ENCODE peak calls at places on chromosomes 1 and 21, in ten cellular contexts. One of them, this sample, is unnamed.

GRCh38 chr1:65939636-65940035 is 146.9 kb downstream of the PDE4B start:
- DNase-seq in activated T-cell treated with anti-CD3 and anti-CD28 coated beads for 1 hour: no peak
- DNase-seq in right cardiac atrium: no peak
- DNase-seq in LHCN-M2: no peak
- DNase-seq in NCI-H2171: no peak
- DNase-seq in kidney glomerular epithelial cell: no peak
- DNase-seq in EH: no peak
- DNase-seq in LoVo: no peak
- DNase-seq in SK-N-DZ: no peak
- DNase-seq in HTR-8/SVneo: no peak
- DNase-seq in this sample: no peak

GRCh38 chr1:115138973-115139372 is 49.7 kb upstream of the TSPAN2 start:
- DNase-seq in activated T-cell treated with anti-CD3 and anti-CD28 coated beads for 1 hour: peak; percentile 50
- DNase-seq in right cardiac atrium: peak; percentile 97
- DNase-seq in kidney glomerular epithelial cell: peak; percentile 82
- DNase-seq in SK-N-DZ: peak; percentile 66
- DNase-seq in HTR-8/SVneo: peak; percentile 56
- DNase-seq in EH: peak; percentile 93
- DNase-seq in NCI-H2171: peak; percentile 76
- DNase-seq in LHCN-M2: peak; percentile 85
- DNase-seq in LoVo: peak; percentile 87
- DNase-seq in this sample: peak; percentile 84

GRCh38 chr1:17419626-17420328 is 19.7 kb downstream of the RCC2 start:
- DNase-seq in kidney glomerular epithelial cell: peak; percentile 6
- DNase-seq in SK-N-DZ: peak; percentile 52
- DNase-seq in right cardiac atrium: peak; percentile 91
- DNase-seq in HTR-8/SVneo: peak; percentile 65
- DNase-seq in activated T-cell treated with anti-CD3 and anti-CD28 coated beads for 1 hour: peak; percentile 63
- DNase-seq in EH: peak; percentile 59
- DNase-seq in LHCN-M2: peak; percentile 25
- DNase-seq in NCI-H2171: peak; percentile 55
- DNase-seq in LoVo: peak; percentile 5
- DNase-seq in this sample: peak; percentile 89

GRCh38 chr1:161946071-161946987 is 77.3 kb downstream of the OLFML2B start:
- DNase-seq in HTR-8/SVneo: no peak
- DNase-seq in kidney glomerular epithelial cell: no peak
- DNase-seq in NCI-H2171: no peak
- DNase-seq in EH: peak; percentile 97
- DNase-seq in LHCN-M2: peak; percentile 81
- DNase-seq in activated T-cell treated with anti-CD3 and anti-CD28 coated beads for 1 hour: no peak
- DNase-seq in right cardiac atrium: no peak
- DNase-seq in LoVo: no peak
- DNase-seq in SK-N-DZ: no peak
- DNase-seq in this sample: no peak

GRCh38 chr1:183180634-183181056 is 5.4 kb upstream of the LAMC2 start:
- DNase-seq in HTR-8/SVneo: peak; percentile 38
- DNase-seq in LHCN-M2: peak; percentile 90
- DNase-seq in LoVo: no peak
- DNase-seq in right cardiac atrium: peak; percentile 75
- DNase-seq in kidney glomerular epithelial cell: peak; percentile 87
- DNase-seq in activated T-cell treated with anti-CD3 and anti-CD28 coated beads for 1 hour: no peak
- DNase-seq in EH: peak; percentile 67
- DNase-seq in NCI-H2171: no peak
- DNase-seq in SK-N-DZ: no peak
- DNase-seq in this sample: no peak

GRCh38 chr1:64996541-64997257 is 30.4 kb upstream of the JAK1 start:
- DNase-seq in LHCN-M2: no peak
- DNase-seq in HTR-8/SVneo: no peak
- DNase-seq in LoVo: no peak
- DNase-seq in right cardiac atrium: no peak
- DNase-seq in EH: no peak
- DNase-seq in activated T-cell treated with anti-CD3 and anti-CD28 coated beads for 1 hour: no peak
- DNase-seq in kidney glomerular epithelial cell: no peak
- DNase-seq in SK-N-DZ: no peak
- DNase-seq in NCI-H2171: no peak
- DNase-seq in this sample: no peak

GRCh38 chr1:222594789-222595188 is 5.1 kb upstream of the TAF1A start:
- DNase-seq in activated T-cell treated with anti-CD3 and anti-CD28 coated beads for 1 hour: no peak
- DNase-seq in kidney glomerular epithelial cell: no peak
- DNase-seq in SK-N-DZ: no peak
- DNase-seq in LHCN-M2: no peak
- DNase-seq in LoVo: no peak
- DNase-seq in NCI-H2171: no peak
- DNase-seq in right cardiac atrium: no peak
- DNase-seq in EH: no peak
- DNase-seq in HTR-8/SVneo: no peak
- DNase-seq in this sample: no peak

GRCh38 chr1:156958247-156958714 is 37.8 kb downstream of the LRRC71 start:
- DNase-seq in LHCN-M2: no peak
- DNase-seq in right cardiac atrium: no peak
- DNase-seq in HTR-8/SVneo: peak; percentile 10
- DNase-seq in EH: peak; percentile 49
- DNase-seq in NCI-H2171: no peak
- DNase-seq in activated T-cell treated with anti-CD3 and anti-CD28 coated beads for 1 hour: no peak
- DNase-seq in SK-N-DZ: no peak
- DNase-seq in LoVo: no peak
- DNase-seq in kidney glomerular epithelial cell: no peak
- DNase-seq in this sample: no peak

GRCh38 chr1:169024800-169025253 is 81.7 kb upstream of the ATP1B1 start:
- DNase-seq in LoVo: no peak
- DNase-seq in HTR-8/SVneo: no peak
- DNase-seq in activated T-cell treated with anti-CD3 and anti-CD28 coated beads for 1 hour: no peak
- DNase-seq in EH: no peak
- DNase-seq in SK-N-DZ: no peak
- DNase-seq in LHCN-M2: no peak
- DNase-seq in kidney glomerular epithelial cell: peak; percentile 92
- DNase-seq in NCI-H2171: no peak
- DNase-seq in right cardiac atrium: no peak
- DNase-seq in this sample: no peak

GRCh38 chr1:16978589-16979474 is 1.6 kb downstream of the MFAP2 start:
- DNase-seq in LHCN-M2: no peak
- DNase-seq in HTR-8/SVneo: no peak
- DNase-seq in activated T-cell treated with anti-CD3 and anti-CD28 coated beads for 1 hour: no peak
- DNase-seq in right cardiac atrium: peak; percentile 81
- DNase-seq in EH: peak; percentile 96
- DNase-seq in NCI-H2171: no peak
- DNase-seq in SK-N-DZ: peak; percentile 66
- DNase-seq in LoVo: no peak
- DNase-seq in kidney glomerular epithelial cell: no peak
- DNase-seq in this sample: no peak

GRCh38 chr21:32819702-32820101 is 48.1 kb upstream of the PAXBP1 start:
- DNase-seq in SK-N-DZ: no peak
- DNase-seq in kidney glomerular epithelial cell: peak; percentile 21
- DNase-seq in LoVo: no peak
- DNase-seq in NCI-H2171: no peak
- DNase-seq in LHCN-M2: peak; percentile 60
- DNase-seq in right cardiac atrium: peak; percentile 66
- DNase-seq in activated T-cell treated with anti-CD3 and anti-CD28 coated beads for 1 hour: no peak
- DNase-seq in EH: peak; percentile 78
- DNase-seq in HTR-8/SVneo: no peak
- DNase-seq in this sample: no peak

GRCh38 chr1:181354865-181355264 is 128.5 kb upstream of the CACNA1E start:
- DNase-seq in NCI-H2171: no peak
- DNase-seq in EH: no peak
- DNase-seq in kidney glomerular epithelial cell: no peak
- DNase-seq in LHCN-M2: no peak
- DNase-seq in right cardiac atrium: no peak
- DNase-seq in SK-N-DZ: no peak
- DNase-seq in HTR-8/SVneo: no peak
- DNase-seq in LoVo: no peak
- DNase-seq in activated T-cell treated with anti-CD3 and anti-CD28 coated beads for 1 hour: no peak
- DNase-seq in this sample: no peak

GRCh38 chr21:42711667-42712066 is 58.2 kb downstream of the PDE9A start:
- DNase-seq in NCI-H2171: no peak
- DNase-seq in LHCN-M2: no peak
- DNase-seq in SK-N-DZ: no peak
- DNase-seq in kidney glomerular epithelial cell: no peak
- DNase-seq in LoVo: no peak
- DNase-seq in HTR-8/SVneo: no peak
- DNase-seq in EH: no peak
- DNase-seq in activated T-cell treated with anti-CD3 and anti-CD28 coated beads for 1 hour: no peak
- DNase-seq in right cardiac atrium: no peak
- DNase-seq in this sample: peak; percentile 10

GRCh38 chr1:95238304-95238703 is 4.3 kb downstream of the RWDD3 start:
- DNase-seq in HTR-8/SVneo: no peak
- DNase-seq in activated T-cell treated with anti-CD3 and anti-CD28 coated beads for 1 hour: no peak
- DNase-seq in EH: no peak
- DNase-seq in LHCN-M2: no peak
- DNase-seq in kidney glomerular epithelial cell: no peak
- DNase-seq in right cardiac atrium: no peak
- DNase-seq in NCI-H2171: no peak
- DNase-seq in SK-N-DZ: no peak
- DNase-seq in LoVo: no peak
- DNase-seq in this sample: no peak

GRCh38 chr1:62273953-62274352 is 45.3 kb downstream of the KANK4 start:
- DNase-seq in EH: no peak
- DNase-seq in LHCN-M2: no peak
- DNase-seq in right cardiac atrium: no peak
- DNase-seq in HTR-8/SVneo: no peak
- DNase-seq in SK-N-DZ: no peak
- DNase-seq in activated T-cell treated with anti-CD3 and anti-CD28 coated beads for 1 hour: no peak
- DNase-seq in NCI-H2171: no peak
- DNase-seq in LoVo: no peak
- DNase-seq in kidney glomerular epithelial cell: no peak
- DNase-seq in this sample: no peak

GRCh38 chr1:234531181-234532132 is 52.5 kb upstream of the TARBP1 start:
- DNase-seq in right cardiac atrium: peak; percentile 91
- DNase-seq in NCI-H2171: no peak
- DNase-seq in LHCN-M2: peak; percentile 43
- DNase-seq in kidney glomerular epithelial cell: no peak
- DNase-seq in EH: peak; percentile 83
- DNase-seq in LoVo: no peak
- DNase-seq in activated T-cell treated with anti-CD3 and anti-CD28 coated beads for 1 hour: no peak
- DNase-seq in HTR-8/SVneo: no peak
- DNase-seq in SK-N-DZ: peak; percentile 47
- DNase-seq in this sample: peak; percentile 25

GRCh38 chr1:156172696-156173470 is 19.5 kb downstream of the SEMA4A start:
- DNase-seq in LHCN-M2: no peak
- DNase-seq in SK-N-DZ: no peak
- DNase-seq in right cardiac atrium: no peak
- DNase-seq in HTR-8/SVneo: no peak
- DNase-seq in EH: no peak
- DNase-seq in activated T-cell treated with anti-CD3 and anti-CD28 coated beads for 1 hour: no peak
- DNase-seq in LoVo: no peak
- DNase-seq in NCI-H2171: no peak
- DNase-seq in kidney glomerular epithelial cell: no peak
- DNase-seq in this sample: no peak

GRCh38 chr1:66350001-66350547 is 183.9 kb upstream of the SGIP1 start:
- DNase-seq in LHCN-M2: peak; percentile 71
- DNase-seq in EH: peak; percentile 82
- DNase-seq in HTR-8/SVneo: no peak
- DNase-seq in LoVo: peak; percentile 51
- DNase-seq in SK-N-DZ: no peak
- DNase-seq in activated T-cell treated with anti-CD3 and anti-CD28 coated beads for 1 hour: no peak
- DNase-seq in NCI-H2171: no peak
- DNase-seq in kidney glomerular epithelial cell: peak; percentile 39
- DNase-seq in right cardiac atrium: peak; percentile 70
- DNase-seq in this sample: peak; percentile 82

GRCh38 chr1:63868220-63868897 is 94.5 kb downstream of the ROR1 start:
- DNase-seq in activated T-cell treated with anti-CD3 and anti-CD28 coated beads for 1 hour: no peak
- DNase-seq in LoVo: peak; percentile 29
- DNase-seq in SK-N-DZ: no peak
- DNase-seq in right cardiac atrium: no peak
- DNase-seq in EH: no peak
- DNase-seq in LHCN-M2: peak; percentile 44
- DNase-seq in HTR-8/SVneo: peak; percentile 25
- DNase-seq in NCI-H2171: no peak
- DNase-seq in kidney glomerular epithelial cell: peak; percentile 8
- DNase-seq in this sample: no peak

GRCh38 chr1:92485374-92486250 is 1.1 kb downstream of the GFI1 start:
- DNase-seq in LoVo: peak; percentile 84
- DNase-seq in right cardiac atrium: peak; percentile 77
- DNase-seq in NCI-H2171: peak; percentile 67
- DNase-seq in EH: no peak
- DNase-seq in kidney glomerular epithelial cell: no peak
- DNase-seq in HTR-8/SVneo: no peak
- DNase-seq in activated T-cell treated with anti-CD3 and anti-CD28 coated beads for 1 hour: peak; percentile 74
- DNase-seq in LHCN-M2: no peak
- DNase-seq in SK-N-DZ: no peak
- DNase-seq in this sample: peak; percentile 93

GRCh38 chr1:156625436-156626078 is 6.3 kb downstream of the HAPLN2 start:
- DNase-seq in LHCN-M2: no peak
- DNase-seq in EH: peak; percentile 44
- DNase-seq in activated T-cell treated with anti-CD3 and anti-CD28 coated beads for 1 hour: peak; percentile 73
- DNase-seq in LoVo: no peak
- DNase-seq in NCI-H2171: no peak
- DNase-seq in kidney glomerular epithelial cell: no peak
- DNase-seq in SK-N-DZ: peak; percentile 66
- DNase-seq in right cardiac atrium: peak; percentile 84
- DNase-seq in HTR-8/SVneo: no peak
- DNase-seq in this sample: peak; percentile 88

GRCh38 chr1:243745361-243745760 is 104.7 kb downstream of the AKT3 start:
- DNase-seq in kidney glomerular epithelial cell: no peak
- DNase-seq in HTR-8/SVneo: no peak
- DNase-seq in EH: peak; percentile 72
- DNase-seq in NCI-H2171: no peak
- DNase-seq in right cardiac atrium: no peak
- DNase-seq in activated T-cell treated with anti-CD3 and anti-CD28 coated beads for 1 hour: no peak
- DNase-seq in LHCN-M2: peak; percentile 38
- DNase-seq in SK-N-DZ: no peak
- DNase-seq in LoVo: no peak
- DNase-seq in this sample: no peak

GRCh38 chr21:42423197-42423675 is 19.5 kb downstream of the UBASH3A start:
- DNase-seq in activated T-cell treated with anti-CD3 and anti-CD28 coated beads for 1 hour: no peak
- DNase-seq in NCI-H2171: no peak
- DNase-seq in LoVo: no peak
- DNase-seq in LHCN-M2: no peak
- DNase-seq in kidney glomerular epithelial cell: no peak
- DNase-seq in HTR-8/SVneo: no peak
- DNase-seq in SK-N-DZ: no peak
- DNase-seq in EH: no peak
- DNase-seq in right cardiac atrium: no peak
- DNase-seq in this sample: peak; percentile 80

GRCh38 chr1:178389441-178389840 is 107.3 kb downstream of the CLEC20A start:
- DNase-seq in kidney glomerular epithelial cell: no peak
- DNase-seq in activated T-cell treated with anti-CD3 and anti-CD28 coated beads for 1 hour: no peak
- DNase-seq in HTR-8/SVneo: no peak
- DNase-seq in EH: peak; percentile 55
- DNase-seq in NCI-H2171: no peak
- DNase-seq in LoVo: no peak
- DNase-seq in SK-N-DZ: no peak
- DNase-seq in LHCN-M2: no peak
- DNase-seq in right cardiac atrium: no peak
- DNase-seq in this sample: no peak

GRCh38 chr1:116711061-116711582 is 43.1 kb upstream of the CD2 start:
- DNase-seq in LHCN-M2: no peak
- DNase-seq in HTR-8/SVneo: no peak
- DNase-seq in EH: no peak
- DNase-seq in activated T-cell treated with anti-CD3 and anti-CD28 coated beads for 1 hour: no peak
- DNase-seq in right cardiac atrium: peak; percentile 57
- DNase-seq in NCI-H2171: peak; percentile 25
- DNase-seq in SK-N-DZ: peak; percentile 17
- DNase-seq in kidney glomerular epithelial cell: peak; percentile 29
- DNase-seq in LoVo: no peak
- DNase-seq in this sample: no peak